ENCODE peak calls at places on chromosomes 7 and 10, in five cellular contexts. J, B, P, T and D are unnamed samples.

GRCh38 chr7:91083855-91084644 is 180.2 kb upstream of the FZD1 start:
- DNase-seq in T (peak), B (no peak), J (no peak), P (peak), D (no peak)

GRCh38 chr10:56623064-56623463 is 262.0 kb upstream of the ZWINT start:
- DNase-seq in P (no peak), T (no peak), J (no peak), B (no peak), D (no peak)

GRCh38 chr7:16178069-16178468 is 243.3 kb downstream of the CRPPA start:
- DNase-seq in P (no peak), J (no peak), T (no peak), B (no peak), D (no peak)

GRCh38 chr7:101164071-101164840 is 1.1 kb downstream of the VGF start:
- DNase-seq in P (peak), J (no peak), B (no peak), T (no peak), D (no peak)

GRCh38 chr10:97508342-97508741 is 9.6 kb downstream of the UBTD1 start:
- DNase-seq in B (no peak), T (no peak), J (no peak), P (no peak), D (no peak)

GRCh38 chr7:1850976-1851571 is 181.0 kb downstream of the ELFN1 start:
- DNase-seq in P (no peak), T (no peak), J (no peak), B (no peak), D (no peak)

GRCh38 chr10:129945031-129945430 is 19.0 kb downstream of the EBF3 start:
- DNase-seq in B (no peak), J (no peak), P (no peak), T (no peak), D (no peak)

GRCh38 chr7:111312966-111313365 is 222.0 kb downstream of the LRRN3 start:
- DNase-seq in T (no peak), P (no peak), B (no peak), J (no peak), D (no peak)

GRCh38 chr10:113961261-113961938 is 82.3 kb upstream of the ADRB1 start:
- DNase-seq in T (no peak), B (no peak), P (no peak), J (peak), D (peak)

GRCh38 chr10:33721509-33721908 is 387.0 kb upstream of the NRP1 start:
- DNase-seq in P (no peak), B (peak), J (no peak), T (no peak), D (no peak)

GRCh38 chr7:39651262-39651661 is 27.9 kb downstream of the RALA start:
- DNase-seq in T (no peak), J (no peak), P (no peak), B (no peak), D (no peak)

GRCh38 chr10:42981358-42982236 is 95.3 kb upstream of the RET start:
- DNase-seq in J (no peak), P (no peak), B (no peak), T (no peak), D (no peak)

GRCh38 chr7:75889826-75890225 is 11.0 kb downstream of the RHBDD2 start:
- DNase-seq in J (no peak), P (peak), T (no peak), B (no peak), D (no peak)

GRCh38 chr7:50957427-50957826 is 174.7 kb upstream of the GRB10 start:
- DNase-seq in J (no peak), B (peak), P (no peak), T (no peak), D (no peak)

GRCh38 chr7:131591674-131592328 is 35.4 kb upstream of the PODXL start:
- DNase-seq in P (no peak), J (peak), B (no peak), T (no peak), D (no peak)

GRCh38 chr7:139693651-139694388 is 84.0 kb downstream of the HIPK2 start:
- DNase-seq in P (no peak), T (no peak), J (no peak), B (no peak), D (no peak)

GRCh38 chr7:155182406-155182970 is 112.4 kb downstream of the HTR5A start:
- DNase-seq in P (no peak), T (no peak), J (no peak), B (peak), D (no peak)

GRCh38 chr7:19066109-19066508 is 51.3 kb downstream of the TWIST1 start:
- DNase-seq in J (no peak), P (no peak), T (no peak), B (no peak), D (no peak)

GRCh38 chr10:107442035-107442505 is 277.6 kb upstream of the SORCS1 start:
- DNase-seq in P (no peak), T (no peak), J (peak), B (no peak), D (no peak)

GRCh38 chr7:75795831-75796285 is 17.7 kb downstream of the CCL24 start:
- DNase-seq in P (peak), T (peak), B (no peak), J (no peak), D (no peak)

GRCh38 chr7:94440460-94441039 is 45.9 kb downstream of the COL1A2 start:
- DNase-seq in P (no peak), B (no peak), T (no peak), J (no peak), D (no peak)

GRCh38 chr10:26779176-26779860 is 81.4 kb downstream of the ABI1 start:
- DNase-seq in P (no peak), T (no peak), J (no peak), B (no peak), D (no peak)

GRCh38 chr7:26860361-26860760 is 4.0 kb downstream of the SKAP2 start:
- DNase-seq in T (no peak), J (no peak), P (no peak), B (no peak), D (no peak)

GRCh38 chr10:71213761-71214440 is 1.5 kb downstream of the UNC5B start:
- DNase-seq in P (no peak), T (no peak), B (no peak), J (no peak), D (no peak)

DNA sequence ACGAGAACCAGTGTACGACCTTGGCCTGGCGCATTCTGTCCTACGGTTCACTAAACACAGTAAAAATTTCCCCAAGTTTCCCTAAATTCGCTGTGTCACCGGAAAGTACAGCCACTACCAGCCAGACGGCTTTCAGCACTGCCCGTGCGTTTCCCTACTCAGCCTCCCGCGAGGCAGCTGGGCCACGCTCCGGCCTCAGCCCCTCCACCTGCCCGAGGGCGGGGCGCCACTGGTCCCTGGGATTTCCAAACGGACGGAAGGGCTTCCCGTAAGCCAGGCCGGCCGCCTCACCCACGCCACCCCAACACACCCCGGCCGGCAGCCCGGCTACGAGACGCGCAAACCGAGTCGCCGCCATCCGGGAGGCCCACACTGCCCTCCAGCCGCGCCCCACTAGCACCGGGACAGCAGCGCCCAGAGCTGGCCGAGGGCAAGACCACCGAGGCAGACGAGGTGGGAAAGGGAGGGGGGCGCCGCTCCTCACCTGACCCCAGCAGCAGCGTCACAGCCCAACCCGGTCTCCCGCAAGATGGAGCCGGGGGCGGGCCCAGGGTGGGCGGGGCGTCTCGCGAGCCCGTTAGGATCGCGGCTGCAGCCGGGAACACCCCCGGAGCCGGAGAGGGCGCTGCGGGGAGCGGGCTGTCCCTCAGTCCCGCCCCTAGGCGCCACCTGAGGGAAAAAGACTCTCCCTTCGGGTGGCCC is at the start of gene ANXA7:
- DNase-seq in B (peak), P (peak), J (peak), T (peak), D (peak)
- TF ChIP-seq CTCF in B (peak), P (peak), J (no peak), T (no peak), D (peak)

DNA sequence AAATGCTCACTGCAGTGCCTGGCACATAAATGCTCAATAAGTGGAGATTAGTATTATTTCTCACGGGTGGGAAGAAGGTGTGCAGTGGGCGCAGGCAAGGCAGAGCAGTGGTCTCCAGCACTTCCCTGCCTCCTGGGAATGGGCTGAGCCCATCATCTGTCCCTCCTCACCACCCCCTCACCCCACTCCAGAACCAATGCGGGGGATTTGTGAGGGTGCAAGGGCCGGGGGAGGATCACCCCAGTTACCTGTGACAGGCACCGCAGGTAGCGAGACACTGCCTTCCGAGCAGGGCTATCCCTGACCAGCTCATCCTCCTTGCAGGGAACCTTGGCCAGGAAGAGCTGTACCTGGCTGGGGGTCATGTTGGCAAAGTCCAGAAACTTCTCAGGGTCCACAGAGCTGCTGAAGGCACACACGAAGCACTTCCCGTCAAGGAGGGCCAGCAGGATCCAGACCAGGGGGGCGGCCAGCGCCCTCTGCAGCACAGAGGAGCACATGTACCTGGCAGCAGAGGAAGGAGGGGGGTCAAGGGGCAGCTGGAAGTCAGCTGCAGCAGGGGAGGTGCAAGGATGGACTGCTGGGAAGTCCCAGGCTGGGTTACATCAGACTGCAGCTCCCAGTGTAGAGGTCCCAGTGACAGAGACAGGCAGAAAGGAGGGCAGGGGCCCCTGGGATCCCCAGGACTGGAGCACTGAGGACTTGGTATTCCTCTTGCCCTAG is 2.8 kb downstream of the CALHM3 start:
- DNase-seq in J (peak), B (no peak), T (no peak), P (no peak), D (no peak)
- TF ChIP-seq CTCF in J (peak), B (no peak), T (no peak), P (no peak), D (no peak)

GRCh38 chr10:99276848-99277486 is 41.3 kb upstream of the HPSE2 start:
- DNase-seq in B (no peak), T (no peak), P (no peak), J (no peak), D (no peak)
- TF ChIP-seq CTCF in B (no peak), T (no peak), P (no peak), J (peak), D (peak)

GRCh38 chr7:105881439-105881838 is 5.0 kb upstream of the ATXN7L1 start:
- DNase-seq in B (no peak), T (no peak), J (no peak), P (no peak), D (no peak)

GRCh38 chr7:105887569-105888199 is 11.3 kb upstream of the ATXN7L1 start:
- DNase-seq in T (peak), B (no peak), P (no peak), J (no peak), D (no peak)

GRCh38 chr7:105880571-105881330 is 4.4 kb upstream of the ATXN7L1 start:
- DNase-seq in T (no peak), B (peak), J (no peak), P (no peak), D (no peak)

GRCh38 chr7:105890290-105890997 is 14.0 kb upstream of the ATXN7L1 start:
- DNase-seq in T (no peak), P (no peak), B (no peak), J (no peak), D (no peak)

DNA sequence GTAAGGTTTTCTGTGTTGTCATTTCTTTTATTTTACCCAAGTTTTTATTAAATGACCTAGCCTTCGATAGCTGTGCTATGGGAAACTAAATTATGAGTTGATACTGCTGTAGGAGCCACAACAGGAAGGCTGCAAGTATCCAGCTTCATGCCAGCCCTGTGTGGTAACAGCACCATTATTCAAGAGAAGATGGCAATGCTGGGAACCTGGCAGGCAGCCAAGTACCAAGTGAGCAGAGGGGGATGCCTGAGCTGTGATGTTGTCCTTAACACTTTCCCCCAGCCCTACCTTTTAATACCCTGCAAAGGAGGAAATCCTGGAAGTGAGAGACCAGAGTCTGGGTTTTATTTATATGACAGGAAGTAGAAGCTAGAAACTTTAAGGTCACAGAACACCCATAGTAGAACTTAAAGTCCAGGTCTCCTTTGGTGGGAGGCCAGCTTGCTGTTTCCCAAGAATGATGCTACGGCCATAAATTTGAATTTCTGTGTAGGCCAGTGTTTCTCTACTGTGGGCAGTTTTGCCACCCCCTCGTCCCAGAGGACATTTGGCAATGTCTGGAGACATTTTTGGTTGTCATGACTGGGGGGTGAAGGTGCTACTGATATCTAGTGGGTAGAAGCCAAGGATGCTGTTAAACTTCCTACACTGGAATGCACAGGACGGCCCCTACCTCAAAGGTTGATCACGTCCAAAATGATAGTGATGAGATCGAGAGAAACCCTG is 9.2 kb upstream of the ATXN7L1 start:
- DNase-seq in P (peak), T (no peak), J (no peak), B (no peak), D (no peak)
- TF ChIP-seq CTCF in P (no peak), T (no peak), J (no peak), B (no peak), D (no peak)

GRCh38 chr7:142537760-142538159 is 211.5 kb upstream of the PRSS1 start:
- DNase-seq in B (peak), P (no peak), J (no peak), T (no peak), D (no peak)

GRCh38 chr7:142533920-142534319 is 215.4 kb upstream of the PRSS1 start:
- DNase-seq in P (no peak), T (no peak), B (peak), J (no peak), D (no peak)

GRCh38 chr7:142539901-142540300 is 209.4 kb upstream of the PRSS1 start:
- DNase-seq in B (no peak), J (no peak), P (no peak), T (no peak), D (no peak)

GRCh38 chr7:142534726-142535122 is 214.5 kb upstream of the PRSS1 start:
- DNase-seq in P (no peak), J (no peak), T (no peak), B (no peak), D (no peak)

GRCh38 chr7:142535123-142535779 is 214.0 kb upstream of the PRSS1 start:
- DNase-seq in J (peak), B (peak), P (peak), T (no peak), D (peak)
- TF ChIP-seq CTCF in J (peak), B (peak), P (no peak), T (peak), D (no peak)

GRCh38 chr7:105141068-105141467 is 127.1 kb downstream of the KMT2E start:
- DNase-seq in B (no peak), T (no peak), P (no peak), J (peak), D (no peak)
- TF ChIP-seq CTCF in B (peak), T (no peak), P (no peak), J (no peak), D (no peak)

GRCh38 chr7:36047254-36047653 is 105.8 kb upstream of the EEPD1 start:
- DNase-seq in J (no peak), T (no peak), P (no peak), B (no peak), D (no peak)
- TF ChIP-seq CTCF in J (no peak), T (no peak), P (no peak), B (no peak), D (no peak)